ENCODE peak calls at places on chromosomes 2 and 18, in eight cellular contexts. R, M, X, Q, K, I, S and B are unnamed samples.
A peak's percentile ranks its signal among the peaks of the same experiment; 100 is the strongest.

GRCh38 chr2:148391324-148391723 is 253.2 kb upstream of the EPC2 start:
- DNase-seq in R (no peak), M (peak; percentile 79), I (peak; percentile 5), S (no peak), K (peak; percentile 33), X (no peak), Q (peak; percentile 86), B (no peak)

GRCh38 chr2:174063492-174064092 is 98.4 kb upstream of the SP3 start:
- DNase-seq in R (no peak), X (no peak), Q (no peak), K (no peak), I (peak; percentile 66), M (no peak), S (no peak), B (no peak)

GRCh38 chr2:18566145-18566544 is 5.7 kb upstream of the RDH14 start:
- DNase-seq in Q (peak; percentile 24), R (no peak), S (no peak), X (no peak), M (peak; percentile 63), K (no peak), I (no peak), B (no peak)

GRCh38 chr18:76450452-76450851 is 44.6 kb downstream of the ZNF516 start:
- DNase-seq in X (no peak), M (peak; percentile 55), R (no peak), I (no peak), S (no peak), K (peak; percentile 59), Q (peak; percentile 50), B (no peak)

GRCh38 chr18:59505311-59505710 is 146.2 kb upstream of the LMAN1 start:
- DNase-seq in Q (peak; percentile 44), R (no peak), I (no peak), X (no peak), K (peak; percentile 27), M (no peak), S (no peak), B (no peak)

GRCh38 chr2:236161082-236161462 is 7.1 kb downstream of the GBX2 start:
- DNase-seq in X (no peak), I (no peak), S (no peak), Q (no peak), M (no peak), R (no peak), K (no peak), B (no peak)

GRCh38 chr2:145652992-145653545 is 1133.2 kb upstream of the ZEB2 start:
- DNase-seq in S (no peak), M (peak; percentile 89), K (peak; percentile 93), R (no peak), X (peak; percentile 29), I (peak; percentile 94), Q (peak; percentile 95), B (no peak)

GRCh38 chr2:100730290-100730868 is 89.6 kb upstream of the NPAS2 start:
- DNase-seq in K (peak; percentile 77), X (peak; percentile 54), S (peak; percentile 21), M (peak; percentile 90), I (peak; percentile 74), R (no peak), Q (peak; percentile 77), B (peak; percentile 35)

GRCh38 chr2:12008425-12009061 is 262.1 kb downstream of the LPIN1 start:
- DNase-seq in S (no peak), M (peak; percentile 28), X (no peak), I (peak; percentile 21), Q (peak; percentile 64), K (peak; percentile 40), R (peak; percentile 79), B (no peak)

GRCh38 chr2:29063646-29064372 is 10.5 kb downstream of the PCARE start:
- DNase-seq in R (no peak), M (peak; percentile 63), X (no peak), K (peak; percentile 75), I (no peak), S (no peak), Q (peak; percentile 68), B (no peak)

GRCh38 chr2:142286618-142287017 is 155.8 kb upstream of the LRP1B start:
- DNase-seq in M (no peak), Q (no peak), S (peak; percentile 5), R (no peak), K (no peak), X (peak; percentile 46), I (peak; percentile 13), B (peak; percentile 18)

GRCh38 chr2:38374978-38375377 is 2.1 kb downstream of the ATL2 start:
- DNase-seq in K (no peak), X (no peak), Q (no peak), R (no peak), M (no peak), I (peak; percentile 37), S (no peak), B (no peak)

GRCh38 chr2:38113036-38113435 is 37.1 kb upstream of the CYP1B1 start:
- DNase-seq in M (no peak), K (no peak), R (no peak), I (no peak), X (no peak), S (no peak), Q (no peak), B (no peak)

GRCh38 chr2:224689539-224689938 is 26.6 kb downstream of the CCDC195 start:
- DNase-seq in S (no peak), K (no peak), I (peak; percentile 2), X (no peak), R (no peak), Q (no peak), M (no peak), B (no peak)

GRCh38 chr2:46032996-46033395 is 264.2 kb upstream of the EPAS1 start:
- DNase-seq in I (peak; percentile 36), K (no peak), R (no peak), M (no peak), X (no peak), S (no peak), Q (no peak), B (no peak)

GRCh38 chr2:223815186-223815883 is 22.0 kb downstream of the AP1S3 start:
- DNase-seq in Q (peak; percentile 92), K (peak; percentile 64), M (peak; percentile 92), R (no peak), I (peak; percentile 99), S (no peak), X (peak; percentile 28), B (no peak)

GRCh38 chr2:211417544-211417943 is 861.1 kb downstream of the CPS1 start:
- DNase-seq in Q (no peak), X (no peak), R (no peak), M (no peak), K (no peak), S (no peak), I (no peak), B (no peak)

GRCh38 chr2:50956886-50957285 is 75.0 kb downstream of the NRXN1 start:
- DNase-seq in K (no peak), S (no peak), M (peak; percentile 27), R (no peak), X (no peak), I (peak; percentile 11), Q (no peak), B (no peak)

GRCh38 chr18:23484783-23485182 is 18.5 kb upstream of the RMC1 start:
- DNase-seq in X (no peak), M (no peak), I (no peak), R (no peak), K (no peak), Q (no peak), S (no peak), B (no peak)

GRCh38 chr2:161384864-161385263 is 31.2 kb upstream of the TBR1 start:
- DNase-seq in R (peak; percentile 49), K (no peak), S (no peak), X (no peak), I (no peak), M (no peak), Q (no peak), B (no peak)

GRCh38 chr2:25982273-25982967 is at the start of gene KIF3C:
- DNase-seq in S (peak; percentile 71), K (peak; percentile 43), X (peak; percentile 81), M (peak; percentile 65), Q (peak; percentile 42), I (peak; percentile 70), R (no peak), B (peak; percentile 79)

GRCh38 chr2:7557376-7557775 is 640.2 kb downstream of the RNF144A start:
- DNase-seq in M (no peak), Q (no peak), K (peak; percentile 5), R (no peak), S (no peak), X (no peak), I (no peak), B (no peak)

GRCh38 chr2:168645696-168646095 is 156.7 kb upstream of the NOSTRIN start:
- DNase-seq in X (no peak), S (no peak), K (no peak), R (no peak), I (no peak), M (no peak), Q (no peak), B (no peak)

GRCh38 chr2:10264506-10265327 is 38.0 kb upstream of the HPCAL1 start:
- DNase-seq in Q (no peak), I (no peak), K (no peak), S (no peak), M (no peak), R (no peak), X (no peak), B (no peak)

GRCh38 chr2:13201924-13202323 is 485.2 kb downstream of the TRIB2 start:
- DNase-seq in M (no peak), X (no peak), K (no peak), R (no peak), Q (no peak), S (no peak), I (peak; percentile 1), B (no peak)
- TF ChIP-seq CTCF in M (no peak), X (peak; percentile 10), K (no peak), R (no peak), Q (no peak), S (peak; percentile 20), I (peak; percentile 25), B (no peak)

GRCh38 chr2:119476301-119477117 is 44.9 kb downstream of the TMEM37 start:
- DNase-seq in Q (peak; percentile 36), R (no peak), X (peak; percentile 79), I (peak; percentile 39), K (peak; percentile 36), S (peak; percentile 59), M (peak; percentile 72), B (peak; percentile 71)
- TF ChIP-seq CTCF in Q (peak; percentile 78), R (peak; percentile 97), X (peak; percentile 98), I (peak; percentile 81), K (peak; percentile 87), S (peak; percentile 99), M (peak; percentile 93), B (peak; percentile 99)

GRCh38 chr2:170377469-170378207 is 199.7 kb downstream of the MYO3B start:
- DNase-seq in S (no peak), I (no peak), R (no peak), Q (no peak), X (peak; percentile 30), K (no peak), M (peak; percentile 2), B (no peak)
- TF ChIP-seq CTCF in S (peak; percentile 34), I (no peak), R (no peak), Q (peak; percentile 27), X (peak; percentile 44), K (peak; percentile 36), M (peak; percentile 7), B (no peak)

GRCh38 chr2:71070294-71071025 is 2.0 kb downstream of the NAGK start:
- DNase-seq in M (peak; percentile 55), K (peak; percentile 57), X (peak; percentile 47), R (no peak), Q (peak; percentile 37), I (peak; percentile 40), S (no peak), B (no peak)
- TF ChIP-seq CTCF in M (peak; percentile 43), K (peak; percentile 59), X (peak; percentile 35), R (peak; percentile 60), Q (peak; percentile 36), I (peak; percentile 32), S (peak; percentile 50), B (peak; percentile 39)

GRCh38 chr2:30230479-30230854 is 867 bp upstream of the LBH start:
- DNase-seq in I (no peak), S (peak; percentile 20), K (no peak), Q (peak; percentile 64), R (no peak), X (peak; percentile 66), M (peak; percentile 76), B (peak; percentile 50)
- TF ChIP-seq CTCF in I (no peak), S (no peak), K (no peak), Q (peak; percentile 14), R (no peak), X (peak; percentile 27), M (no peak), B (no peak)